ENCODE peak calls at places on chromosomes 16 and 17, in four cellular contexts. One of them, this sample, is unnamed.

GRCh38 chr17:81552244-81553017 is at the start of gene FAAP100:
- DNase-seq in kidney tubule cell: peak; percentile 86
- DNase-seq in left cardiac atrium: peak; percentile 85
- DNase-seq in heart right ventricle: peak; percentile 74
- DNase-seq in this sample: peak; percentile 80

GRCh38 chr16:14301150-14302030 is 230.3 kb downstream of the MRTFB start:
- DNase-seq in kidney tubule cell: peak; percentile 44
- DNase-seq in left cardiac atrium: peak; percentile 43
- DNase-seq in heart right ventricle: peak; percentile 44
- DNase-seq in this sample: peak; percentile 30

GRCh38 chr16:86992587-86992986 is 324.6 kb downstream of the C16orf95 start:
- DNase-seq in kidney tubule cell: no peak
- DNase-seq in left cardiac atrium: no peak
- DNase-seq in heart right ventricle: no peak
- DNase-seq in this sample: no peak

GRCh38 chr16:59907671-59908070 is 1173.6 kb upstream of the GOT2 start:
- DNase-seq in kidney tubule cell: no peak
- DNase-seq in left cardiac atrium: no peak
- DNase-seq in heart right ventricle: no peak
- DNase-seq in this sample: no peak

GRCh38 chr16:51049276-51049675 is 101.8 kb downstream of the SALL1 start:
- DNase-seq in kidney tubule cell: no peak
- DNase-seq in left cardiac atrium: no peak
- DNase-seq in heart right ventricle: no peak
- DNase-seq in this sample: no peak

GRCh38 chr16:81551141-81551808 is 106.7 kb downstream of the CMIP start:
- DNase-seq in kidney tubule cell: peak; percentile 83
- DNase-seq in left cardiac atrium: no peak
- DNase-seq in heart right ventricle: no peak
- DNase-seq in this sample: peak; percentile 30

GRCh38 chr17:35731932-35732805 is 730 bp downstream of the RASL10B start:
- DNase-seq in kidney tubule cell: no peak
- DNase-seq in left cardiac atrium: no peak
- DNase-seq in heart right ventricle: no peak
- DNase-seq in this sample: no peak

GRCh38 chr16:86387461-86388440 is 122.6 kb upstream of the FOXF1 start:
- DNase-seq in kidney tubule cell: peak; percentile 54
- DNase-seq in left cardiac atrium: no peak
- DNase-seq in heart right ventricle: no peak
- DNase-seq in this sample: peak; percentile 99

GRCh38 chr17:77429735-77429984 is 288.9 kb downstream of the SEC14L1 start:
- DNase-seq in kidney tubule cell: no peak
- DNase-seq in left cardiac atrium: no peak
- DNase-seq in heart right ventricle: no peak
- DNase-seq in this sample: no peak

GRCh38 chr16:81729451-81729850 is 49.6 kb upstream of the PLCG2 start:
- DNase-seq in kidney tubule cell: no peak
- DNase-seq in left cardiac atrium: no peak
- DNase-seq in heart right ventricle: no peak
- DNase-seq in this sample: no peak

GRCh38 chr16:4690946-4691665 is 2.3 kb upstream of the NUDT16L1 start:
- DNase-seq in kidney tubule cell: no peak
- DNase-seq in left cardiac atrium: no peak
- DNase-seq in heart right ventricle: no peak
- DNase-seq in this sample: no peak

GRCh38 chr16:4318171-4318910 is 2.5 kb downstream of the GLIS2 start:
- DNase-seq in kidney tubule cell: no peak
- DNase-seq in left cardiac atrium: no peak
- DNase-seq in heart right ventricle: no peak
- DNase-seq in this sample: no peak

GRCh38 chr16:5032748-5033167 is 977 bp downstream of the NAGPA start:
- DNase-seq in kidney tubule cell: peak; percentile 30
- DNase-seq in left cardiac atrium: no peak
- DNase-seq in heart right ventricle: no peak
- DNase-seq in this sample: no peak

GRCh38 chr17:30906101-30906911 is at the start of gene TEFM:
- DNase-seq in kidney tubule cell: peak; percentile 93
- DNase-seq in left cardiac atrium: peak; percentile 92
- DNase-seq in heart right ventricle: peak; percentile 90
- DNase-seq in this sample: peak; percentile 85

GRCh38 chr17:40540448-40540847 is 24.8 kb downstream of the CCR7 start:
- DNase-seq in kidney tubule cell: no peak
- DNase-seq in left cardiac atrium: peak; percentile 19
- DNase-seq in heart right ventricle: no peak
- DNase-seq in this sample: no peak

GRCh38 chr16:87954826-87955225 is 3.6 kb downstream of the BANP start:
- DNase-seq in kidney tubule cell: peak; percentile 50
- DNase-seq in left cardiac atrium: no peak
- DNase-seq in heart right ventricle: no peak
- DNase-seq in this sample: no peak